ENCODE peak calls at places on chromosomes 4 and X, in six cellular contexts. O is NAMALWA; K is EL; Y is CD4-positive, alpha-beta memory T cell; H is uterus; U is aorta. L is an unnamed sample.

GRCh38 chr4:140609548-140610425 is 41.0 kb upstream of the UCP1 start:
- DNase-seq in O (peak; percentile 80), K (peak; percentile 40), Y (no peak), H (no peak), U (no peak), L (peak; percentile 26)

GRCh38 chr4:146053901-146054300 is 115.3 kb upstream of the ZNF827 start:
- DNase-seq in O (no peak), K (peak; percentile 50), Y (no peak), H (no peak), U (no peak), L (no peak)

GRCh38 chr4:80199947-80200346 is 2.6 kb downstream of the PRDM8 start:
- DNase-seq in O (no peak), K (no peak), Y (no peak), H (no peak), U (no peak), L (no peak)

GRCh38 chrX:41014776-41015175 is 70.5 kb upstream of the USP9X start:
- DNase-seq in O (no peak), K (peak; percentile 34), Y (no peak), H (no peak), U (no peak), L (no peak)

GRCh38 chrX:24424948-24425347 is 40.1 kb upstream of the PDK3 start:
- DNase-seq in O (no peak), K (peak; percentile 46), Y (no peak), H (peak; percentile 74), U (peak; percentile 87), L (no peak)

GRCh38 chr4:172826866-172827265 is 341.7 kb upstream of the GALNT7 start:
- DNase-seq in O (no peak), K (no peak), Y (no peak), H (no peak), U (no peak), L (no peak)

GRCh38 chr4:27360651-27361347 is 500.2 kb downstream of the STIM2 start:
- DNase-seq in O (no peak), K (peak; percentile 83), Y (no peak), H (no peak), U (no peak), L (no peak)

GRCh38 chrX:70476934-70477733 is 32.5 kb downstream of the DLG3 start:
- DNase-seq in O (no peak), K (peak; percentile 66), Y (no peak), H (peak; percentile 51), U (no peak), L (no peak)

GRCh38 chr4:75030649-75031235 is 97.8 kb downstream of the PARM1 start:
- DNase-seq in O (no peak), K (no peak), Y (no peak), H (no peak), U (no peak), L (no peak)

GRCh38 chr4:173014113-173014558 is 154.5 kb upstream of the GALNT7 start:
- DNase-seq in O (no peak), K (peak; percentile 46), Y (no peak), H (no peak), U (no peak), L (no peak)

GRCh38 chr4:26131711-26132110 is 189.1 kb upstream of the RBPJ start:
- DNase-seq in O (no peak), K (no peak), Y (peak; percentile 74), H (no peak), U (no peak), L (no peak)

GRCh38 chr4:181909368-181909767 is 333.8 kb upstream of the TENM3 start:
- DNase-seq in O (no peak), K (peak; percentile 29), Y (no peak), H (no peak), U (no peak), L (no peak)

GRCh38 chr4:156983366-156983765 is 11.8 kb upstream of the PDGFC start:
- DNase-seq in O (peak; percentile 8), K (no peak), Y (no peak), H (no peak), U (no peak), L (no peak)

GRCh38 chrX:51459125-51459524 is 37.3 kb downstream of the NUDT11 start:
- DNase-seq in O (peak; percentile 58), K (peak; percentile 9), Y (no peak), H (no peak), U (no peak), L (no peak)

GRCh38 chrX:21394792-21395191 is 20.6 kb downstream of the CNKSR2 start:
- DNase-seq in O (no peak), K (no peak), Y (no peak), H (no peak), U (no peak), L (no peak)

GRCh38 chrX:1397001-1397400 is 5.1 kb upstream of the SLC25A6 start:
- DNase-seq in O (no peak), K (no peak), Y (no peak), H (no peak), U (peak; percentile 67), L (no peak)

GRCh38 chrX:109934434-109934833 is 68.5 kb upstream of the TMEM164 start:
- DNase-seq in O (no peak), K (peak; percentile 18), Y (no peak), H (no peak), U (no peak), L (no peak)

GRCh38 chr4:128228021-128228571 is 59.5 kb downstream of the PGRMC2 start:
- DNase-seq in O (no peak), K (no peak), Y (no peak), H (no peak), U (no peak), L (no peak)

GRCh38 chrX:18873189-18873791 is 110.6 kb downstream of the PHKA2 start:
- DNase-seq in O (no peak), K (peak; percentile 60), Y (no peak), H (peak; percentile 66), U (peak; percentile 82), L (no peak)

GRCh38 chrX:8453619-8454018 is 11.0 kb upstream of the VCX3B start:
- DNase-seq in O (no peak), K (no peak), Y (no peak), H (no peak), U (no peak), L (no peak)

GRCh38 chr4:87559090-87559837 is 30.1 kb upstream of the SPARCL1 start:
- DNase-seq in O (peak; percentile 4), K (peak; percentile 23), Y (peak; percentile 51), H (no peak), U (no peak), L (no peak)

GRCh38 chr4:99208719-99209075 is 10.3 kb downstream of the ADH6 start:
- DNase-seq in O (no peak), K (no peak), Y (no peak), H (no peak), U (no peak), L (no peak)

GRCh38 chr4:5569451-5569850 is 138.9 kb downstream of the EVC2 start:
- DNase-seq in O (no peak), K (no peak), Y (no peak), H (no peak), U (no peak), L (no peak)

GRCh38 chrX:63784902-63785692 is at the start of gene ARHGEF9:
- DNase-seq in O (no peak), K (peak; percentile 28), Y (no peak), H (peak; percentile 20), U (peak; percentile 78), L (no peak)

GRCh38 chr4:176508780-176509331 is 189.1 kb downstream of the SPCS3 start:
- DNase-seq in O (no peak), K (no peak), Y (no peak), H (no peak), U (no peak), L (no peak)

GRCh38 chr4:164488114-164488513 is 265.8 kb upstream of the SMIM31 start:
- DNase-seq in O (no peak), K (no peak), Y (no peak), H (no peak), U (no peak), L (no peak)

GRCh38 chrX:1425381-1425780 is 27.3 kb downstream of the ASMTL start:
- DNase-seq in O (no peak), K (no peak), Y (no peak), H (no peak), U (peak; percentile 22), L (no peak)

L was measured in SW 1271.